ENCODE peak calls at places on chromosome 11, in four cellular contexts. One of them, this sample, is unnamed.

GRCh38 chr11:2707736-2708135 is 7.9 kb upstream of the KCNQ1OT1 start:
- DNase-seq in esophagus squamous epithelium: no peak
- DNase-seq in GM23338: no peak
- DNase-seq in sigmoid colon: no peak
- DNase-seq in this sample: no peak

GRCh38 chr11:100876826-100877545 is 189.9 kb downstream of the ARHGAP42 start:
- DNase-seq in esophagus squamous epithelium: no peak
- DNase-seq in GM23338: peak
- DNase-seq in sigmoid colon: no peak
- DNase-seq in this sample: no peak

GRCh38 chr11:1553808-1554594 is 18.1 kb downstream of the DUSP8 start:
- DNase-seq in esophagus squamous epithelium: no peak
- DNase-seq in GM23338: peak
- DNase-seq in sigmoid colon: no peak
- DNase-seq in this sample: peak

GRCh38 chr11:1130276-1131032 is 27.3 kb upstream of the MUC5AC start:
- DNase-seq in esophagus squamous epithelium: no peak
- DNase-seq in GM23338: no peak
- DNase-seq in sigmoid colon: peak
- DNase-seq in this sample: no peak

GRCh38 chr11:86571273-86571948 is 101.0 kb downstream of the ME3 start:
- DNase-seq in esophagus squamous epithelium: no peak
- DNase-seq in GM23338: peak
- DNase-seq in sigmoid colon: no peak
- DNase-seq in this sample: peak

GRCh38 chr11:126702987-126703386 is 297.6 kb downstream of the KIRREL3 start:
- DNase-seq in esophagus squamous epithelium: no peak
- DNase-seq in GM23338: no peak
- DNase-seq in sigmoid colon: no peak
- DNase-seq in this sample: no peak

GRCh38 chr11:36048496-36049247 is 104.8 kb downstream of the LDLRAD3 start:
- DNase-seq in esophagus squamous epithelium: no peak
- DNase-seq in GM23338: no peak
- DNase-seq in sigmoid colon: no peak
- DNase-seq in this sample: no peak

GRCh38 chr11:113048820-113049555 is 87.8 kb downstream of the NCAM1 start:
- DNase-seq in esophagus squamous epithelium: no peak
- DNase-seq in GM23338: no peak
- DNase-seq in sigmoid colon: no peak
- DNase-seq in this sample: no peak

GRCh38 chr11:130070829-130071205 is 1.1 kb downstream of the APLP2 start:
- DNase-seq in esophagus squamous epithelium: no peak
- DNase-seq in GM23338: peak
- DNase-seq in sigmoid colon: no peak
- DNase-seq in this sample: no peak

GRCh38 chr11:116107229-116107628 is 603.0 kb upstream of the CADM1 start:
- DNase-seq in esophagus squamous epithelium: no peak
- DNase-seq in GM23338: peak
- DNase-seq in sigmoid colon: no peak
- DNase-seq in this sample: no peak

GRCh38 chr11:81963018-81963417 is 770.6 kb downstream of the FAM181B start:
- DNase-seq in esophagus squamous epithelium: no peak
- DNase-seq in GM23338: peak
- DNase-seq in sigmoid colon: no peak
- DNase-seq in this sample: no peak
- TF ChIP-seq CTCF in esophagus squamous epithelium: no peak
- TF ChIP-seq CTCF in GM23338: peak
- TF ChIP-seq CTCF in sigmoid colon: no peak
- TF ChIP-seq CTCF in this sample: peak

DNA sequence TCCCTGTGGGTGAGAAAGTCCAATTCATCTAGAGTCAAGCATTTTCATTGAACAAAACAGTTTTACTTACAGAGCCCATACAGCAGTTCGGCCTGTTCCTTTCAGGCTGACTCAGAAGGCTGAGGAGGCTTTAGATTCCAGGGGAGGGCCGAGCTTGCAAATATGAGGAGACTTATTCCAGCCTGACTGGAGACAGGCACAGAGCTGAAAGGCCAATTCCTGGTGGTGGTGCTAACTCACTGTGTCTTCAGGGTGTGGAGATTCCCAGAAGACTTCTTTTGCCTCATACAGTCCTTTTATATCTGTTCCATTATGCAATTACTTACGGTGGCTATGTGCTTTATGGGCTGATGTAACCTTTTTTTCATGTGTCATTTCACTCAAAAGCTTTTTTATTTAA is at the start of gene OR51E2:
- DNase-seq in esophagus squamous epithelium: no peak
- DNase-seq in GM23338: peak
- DNase-seq in sigmoid colon: peak
- DNase-seq in this sample: no peak
- TF ChIP-seq CTCF in esophagus squamous epithelium: no peak
- TF ChIP-seq CTCF in GM23338: no peak
- TF ChIP-seq CTCF in sigmoid colon: no peak
- TF ChIP-seq CTCF in this sample: no peak

DNA sequence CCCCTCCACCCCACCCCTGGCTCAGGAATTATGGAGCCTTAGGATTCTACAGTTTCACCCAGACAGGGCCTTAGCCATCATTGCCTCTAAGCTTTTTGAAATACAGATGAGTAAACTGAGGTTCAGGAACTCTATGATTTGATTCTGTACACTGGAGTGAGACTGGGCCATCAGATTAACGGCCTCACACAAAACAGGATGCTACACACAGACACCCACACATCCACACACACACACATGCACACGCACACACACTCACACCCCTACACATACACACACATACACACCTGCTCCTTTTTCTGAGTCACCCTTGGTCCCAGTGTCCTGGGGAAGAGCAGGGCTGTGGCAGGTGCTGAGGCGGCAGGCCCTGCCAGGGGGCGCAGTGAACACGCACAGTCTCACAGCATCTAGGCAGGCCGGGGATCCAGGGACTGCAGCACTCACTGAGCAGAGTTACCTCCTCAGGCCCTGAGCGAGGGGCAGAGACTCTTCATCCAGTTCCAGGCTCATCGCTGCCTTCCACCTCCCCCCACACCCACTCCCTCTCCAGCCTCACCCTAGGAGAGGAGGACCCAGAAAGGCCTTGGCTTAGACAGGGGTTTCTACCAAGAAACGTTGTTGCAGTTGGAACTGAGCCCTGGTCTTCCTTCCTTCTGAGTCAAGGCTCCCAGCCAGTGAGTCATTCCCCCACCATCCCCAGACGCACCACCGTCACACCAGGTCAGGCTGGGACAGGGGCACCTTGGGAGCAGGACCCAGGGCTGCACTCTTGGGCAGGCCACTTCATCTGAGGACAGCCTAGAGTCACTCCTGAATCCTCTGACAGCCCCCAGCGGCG is 89.8 kb upstream of the PARVA start:
- DNase-seq in esophagus squamous epithelium: no peak
- DNase-seq in GM23338: peak
- DNase-seq in sigmoid colon: peak
- DNase-seq in this sample: peak
- TF ChIP-seq CTCF in esophagus squamous epithelium: no peak
- TF ChIP-seq CTCF in GM23338: peak
- TF ChIP-seq CTCF in sigmoid colon: peak
- TF ChIP-seq CTCF in this sample: peak

DNA sequence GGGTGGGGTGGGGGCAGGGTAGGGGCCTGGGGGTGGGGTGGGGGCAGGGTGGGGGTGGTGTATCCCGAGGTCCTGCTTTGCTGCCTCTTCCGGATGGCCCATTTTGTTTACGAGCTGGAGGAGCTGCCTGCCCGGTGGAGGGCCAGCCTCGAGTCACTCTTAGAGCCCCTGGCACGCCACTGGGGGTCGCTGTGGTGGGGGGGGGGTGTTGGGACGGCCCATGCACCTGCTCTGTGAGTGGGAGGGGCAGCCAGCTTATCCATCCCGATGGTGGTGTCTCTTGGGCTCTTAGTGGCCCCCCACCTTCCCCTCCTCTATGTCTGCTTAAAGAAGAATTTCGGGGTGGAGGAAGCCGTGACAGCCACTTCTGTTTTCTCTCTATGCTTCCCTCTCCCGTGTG is 24.6 kb downstream of the MRGPRD start:
- DNase-seq in esophagus squamous epithelium: no peak
- DNase-seq in GM23338: peak
- DNase-seq in sigmoid colon: peak
- DNase-seq in this sample: peak
- TF ChIP-seq CTCF in esophagus squamous epithelium: no peak
- TF ChIP-seq CTCF in GM23338: peak
- TF ChIP-seq CTCF in sigmoid colon: no peak
- TF ChIP-seq CTCF in this sample: no peak

GRCh38 chr11:43119275-43119970 is 192.4 kb upstream of the API5 start:
- DNase-seq in esophagus squamous epithelium: no peak
- DNase-seq in GM23338: peak
- DNase-seq in sigmoid colon: no peak
- DNase-seq in this sample: no peak
- TF ChIP-seq CTCF in esophagus squamous epithelium: no peak
- TF ChIP-seq CTCF in GM23338: peak
- TF ChIP-seq CTCF in sigmoid colon: no peak
- TF ChIP-seq CTCF in this sample: peak

DNA sequence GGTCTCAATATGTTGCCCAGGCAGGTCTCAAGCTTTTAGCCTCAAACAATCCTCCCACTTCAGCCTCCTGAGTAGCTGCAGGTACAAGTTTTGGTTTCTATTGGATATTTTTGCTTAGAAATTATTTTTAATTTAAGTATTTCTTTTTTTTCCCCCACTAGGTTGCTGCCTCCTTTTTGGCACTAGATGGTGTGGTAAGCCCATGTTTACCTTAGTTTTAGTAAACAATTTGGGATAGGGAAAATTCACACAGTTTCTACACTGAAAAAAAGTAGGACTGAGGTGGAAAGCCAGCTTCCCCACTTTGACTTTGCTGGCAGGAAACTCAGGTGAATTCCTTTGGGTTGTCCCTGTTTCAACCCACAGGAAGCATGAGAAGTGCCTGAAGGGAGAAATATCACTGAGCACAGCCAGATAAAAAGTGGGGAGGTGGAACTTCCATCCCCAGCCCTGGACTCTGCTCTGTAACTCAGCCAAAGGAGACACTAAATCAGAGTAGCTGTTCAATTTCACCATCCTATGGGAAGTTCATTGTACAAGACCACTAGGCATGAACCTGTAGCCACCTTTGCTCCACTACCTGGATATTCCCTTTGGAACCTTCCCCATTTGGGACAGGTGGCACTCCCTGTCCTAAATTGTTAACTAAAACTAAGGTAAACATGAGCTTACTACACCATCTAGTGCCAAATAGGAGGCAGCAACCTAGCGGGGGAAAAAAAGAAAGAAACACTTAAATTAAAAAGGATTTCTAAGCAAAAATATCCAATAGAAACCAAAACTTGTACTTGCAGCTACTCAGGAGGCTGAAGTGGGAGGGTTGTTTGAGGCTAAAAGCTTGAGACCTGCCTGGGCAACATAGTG is 154.4 kb upstream of the FAT3 start:
- DNase-seq in esophagus squamous epithelium: no peak
- DNase-seq in GM23338: peak
- DNase-seq in sigmoid colon: no peak
- DNase-seq in this sample: no peak
- TF ChIP-seq CTCF in esophagus squamous epithelium: no peak
- TF ChIP-seq CTCF in GM23338: peak
- TF ChIP-seq CTCF in sigmoid colon: no peak
- TF ChIP-seq CTCF in this sample: no peak

DNA sequence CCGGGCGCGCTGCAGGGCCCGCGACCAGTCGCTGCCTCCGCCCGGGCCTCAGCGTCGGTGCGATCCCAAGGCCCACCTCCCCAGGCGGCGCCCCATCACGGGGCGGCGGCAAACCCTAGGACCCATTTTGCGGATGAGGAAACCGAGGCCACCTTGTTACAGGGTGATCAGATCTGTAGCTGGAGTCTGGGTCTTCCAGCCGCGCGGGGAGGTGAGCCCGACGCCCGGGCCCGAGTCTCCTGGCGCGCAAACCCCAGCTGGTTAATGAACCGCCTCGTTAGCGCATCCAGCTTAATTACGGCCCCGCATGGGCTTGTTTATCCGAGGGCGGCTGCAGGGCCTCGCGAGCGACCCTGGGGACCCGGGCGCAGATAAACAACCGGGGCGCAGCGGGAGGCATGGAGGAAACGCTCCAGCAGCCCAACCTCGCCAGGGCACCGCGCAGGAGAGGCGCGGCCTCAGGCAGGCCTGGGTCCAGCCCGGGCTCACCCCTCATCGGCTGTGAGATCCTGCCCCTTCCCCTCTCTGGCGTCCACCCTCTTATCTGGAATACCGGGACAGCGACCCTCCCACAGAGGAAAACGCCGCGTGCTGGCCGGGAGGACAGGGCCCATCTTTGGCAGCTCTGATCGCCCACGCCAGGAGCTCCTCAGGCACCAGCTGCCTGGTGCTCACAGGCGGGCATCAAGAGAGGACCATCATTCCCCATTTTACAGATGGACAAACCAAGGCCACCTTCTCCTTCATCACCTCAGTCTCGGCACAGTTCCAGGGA is 14.7 kb downstream of the OTUB1 start:
- DNase-seq in esophagus squamous epithelium: no peak
- DNase-seq in GM23338: peak
- DNase-seq in sigmoid colon: no peak
- DNase-seq in this sample: peak
- TF ChIP-seq CTCF in esophagus squamous epithelium: no peak
- TF ChIP-seq CTCF in GM23338: peak
- TF ChIP-seq CTCF in sigmoid colon: peak
- TF ChIP-seq CTCF in this sample: peak

GRCh38 chr11:110028904-110029303 is 64.3 kb upstream of the ZC3H12C start:
- DNase-seq in esophagus squamous epithelium: no peak
- DNase-seq in GM23338: no peak
- DNase-seq in sigmoid colon: no peak
- DNase-seq in this sample: no peak

GRCh38 chr11:110032257-110032656 is 60.9 kb upstream of the ZC3H12C start:
- DNase-seq in esophagus squamous epithelium: no peak
- DNase-seq in GM23338: no peak
- DNase-seq in sigmoid colon: no peak
- DNase-seq in this sample: no peak

GRCh38 chr11:110027627-110028371 is 65.4 kb upstream of the ZC3H12C start:
- DNase-seq in esophagus squamous epithelium: no peak
- DNase-seq in GM23338: no peak
- DNase-seq in sigmoid colon: no peak
- DNase-seq in this sample: no peak

GRCh38 chr11:110031171-110031570 is 62.0 kb upstream of the ZC3H12C start:
- DNase-seq in esophagus squamous epithelium: no peak
- DNase-seq in GM23338: no peak
- DNase-seq in sigmoid colon: no peak
- DNase-seq in this sample: no peak

DNA sequence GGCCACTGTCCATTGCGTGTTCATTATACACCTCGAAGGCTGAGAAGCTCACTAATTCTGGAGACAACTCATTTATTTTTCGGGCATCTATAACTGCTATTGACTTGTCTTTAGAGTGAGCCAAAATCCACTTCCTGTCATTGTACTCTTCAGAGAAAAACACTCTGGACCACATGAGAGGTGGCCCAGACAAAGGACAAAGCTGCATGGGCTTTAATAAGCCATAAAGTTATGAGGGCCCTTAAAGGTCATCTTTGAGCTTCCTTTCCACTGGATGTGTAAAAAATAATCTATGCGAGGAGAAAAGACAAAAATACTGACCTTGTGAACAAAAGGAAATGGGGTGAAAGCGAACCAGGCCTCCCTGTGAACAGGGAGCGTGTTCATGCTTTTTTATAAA is 63.5 kb upstream of the ZC3H12C start:
- DNase-seq in esophagus squamous epithelium: no peak
- DNase-seq in GM23338: no peak
- DNase-seq in sigmoid colon: no peak
- DNase-seq in this sample: no peak
- TF ChIP-seq CTCF in esophagus squamous epithelium: no peak
- TF ChIP-seq CTCF in GM23338: no peak
- TF ChIP-seq CTCF in sigmoid colon: no peak
- TF ChIP-seq CTCF in this sample: no peak

This sample was measured in glutamatergic neuron.